ENCODE peak calls at places on chromosomes 4 and X, in nine cellular contexts. N, G, M, C, J, U, Y, D and I are unnamed samples.

GRCh38 chr4:653831-654525 is 20.1 kb downstream of the ATP5ME start:
- DNase-seq in M (no peak), D (no peak), J (no peak), Y (no peak), U (no peak), C (no peak), N (no peak), G (no peak), I (no peak)

GRCh38 chr4:156976147-156976546 is 4.5 kb upstream of the PDGFC start:
- DNase-seq in M (no peak), J (no peak), N (no peak), G (no peak), C (no peak), Y (no peak), D (no peak), U (no peak), I (no peak)

GRCh38 chr4:181569553-181569952 is 673.6 kb upstream of the TENM3 start:
- DNase-seq in Y (peak; percentile 23), U (no peak), M (no peak), C (peak; percentile 51), J (no peak), G (peak; percentile 57), D (no peak), N (peak; percentile 11), I (no peak)

GRCh38 chrX:28802625-28803024 is 215.4 kb downstream of the IL1RAPL1 start:
- DNase-seq in Y (no peak), M (no peak), G (no peak), U (no peak), C (no peak), J (no peak), N (no peak), D (no peak), I (no peak)

GRCh38 chr4:113673450-113673849 is 88.1 kb downstream of the CAMK2D start:
- DNase-seq in N (no peak), J (peak; percentile 33), G (peak; percentile 15), Y (no peak), D (no peak), M (no peak), U (no peak), C (no peak), I (no peak)

GRCh38 chr4:159352609-159353008 is 249.7 kb downstream of the RAPGEF2 start:
- DNase-seq in U (no peak), J (no peak), N (peak; percentile 2), D (no peak), G (no peak), M (no peak), C (no peak), Y (no peak), I (no peak)

GRCh38 chr4:65018313-65018712 is 609.1 kb upstream of the TECRL start:
- DNase-seq in D (no peak), C (no peak), N (no peak), Y (no peak), G (no peak), U (no peak), M (no peak), J (no peak), I (no peak)

GRCh38 chr4:81065446-81065845 is 34.9 kb downstream of the BMP3 start:
- DNase-seq in U (no peak), D (no peak), J (no peak), G (no peak), C (no peak), M (no peak), N (no peak), Y (no peak), I (no peak)

GRCh38 chrX:1323315-1323714 is 13.3 kb upstream of the IL3RA start:
- DNase-seq in G (peak; percentile 84), D (peak; percentile 44), J (peak; percentile 35), Y (peak; percentile 22), C (peak; percentile 82), U (peak; percentile 4), M (peak; percentile 7), N (no peak), I (no peak)

GRCh38 chrX:13662537-13662841 is 9.5 kb downstream of the TCEANC start:
- DNase-seq in G (no peak), U (no peak), M (no peak), D (no peak), Y (no peak), C (no peak), N (no peak), J (no peak), I (no peak)

GRCh38 chr4:125727931-125728330 is 413.2 kb downstream of the FAT4 start:
- DNase-seq in C (no peak), N (no peak), U (no peak), J (no peak), G (no peak), M (no peak), D (no peak), Y (no peak), I (no peak)